ENCODE peak calls at places on chromosomes 7 and 10, in nine cellular contexts. K is left lung, O is spleen, H is OCI-LY7, S is aorta, L is heart left ventricle, N is GM23248, X is osteoblast, U is upper lobe of right lung. M is an unnamed sample. For H3K9me3, the result is how much of the 10 kb centered on the place peaks cover.

GRCh38 chr7:90797596-90797995 is 201.5 kb downstream of the CDK14 start:
- DNase-seq in O (no peak), S (no peak), U (no peak), X (no peak), N (peak), H (no peak), K (no peak), L (no peak), M (no peak)

GRCh38 chr7:2266911-2267310 is 24.9 kb downstream of the NUDT1 start:
- DNase-seq in N (peak), X (peak), U (no peak), O (no peak), L (no peak), H (no peak), K (no peak), S (no peak), M (no peak)

GRCh38 chr10:133365461-133366129 is 7.6 kb downstream of the ECHS1 start:
- DNase-seq in H (no peak), K (no peak), N (no peak), U (no peak), O (no peak), L (no peak), S (no peak), X (no peak), M (no peak)

GRCh38 chr10:119505131-119505551 is 37.4 kb downstream of the RGS10 start:
- DNase-seq in X (no peak), K (no peak), N (no peak), S (no peak), H (no peak), L (no peak), O (no peak), U (no peak), M (no peak)

GRCh38 chr10:78432582-78432981 is 398.9 kb downstream of the RPS24 start:
- DNase-seq in L (no peak), K (no peak), U (no peak), X (no peak), O (no peak), S (no peak), N (no peak), H (peak), M (no peak)

GRCh38 chr10:122703483-122704448 is 4.1 kb upstream of the C10orf120 start:
- DNase-seq in N (peak), U (peak), L (peak), K (peak), S (peak), X (peak), H (peak), O (peak), M (peak)

GRCh38 chr7:44607141-44608068 is 978 bp downstream of the OGDH start:
- DNase-seq in H (no peak), K (no peak), U (no peak), X (peak), S (no peak), O (no peak), L (no peak), N (no peak), M (no peak)

GRCh38 chr10:111506266-111507034 is 429.6 kb downstream of the ADRA2A start:
- DNase-seq in N (no peak), O (no peak), L (no peak), U (no peak), S (no peak), X (no peak), K (no peak), H (no peak), M (no peak)

GRCh38 chr10:34194259-34194658 is 620.8 kb downstream of the PARD3 start:
- DNase-seq in L (no peak), X (no peak), S (no peak), H (no peak), O (no peak), K (no peak), N (peak), U (no peak), M (no peak)

GRCh38 chr7:82444220-82445049 is 858 bp upstream of the CACNA2D1 start:
- DNase-seq in K (peak), U (peak), O (peak), N (no peak), L (no peak), S (no peak), X (peak), H (no peak), M (no peak)

GRCh38 chr7:81482600-81483186 is 287.2 kb downstream of the HGF start:
- DNase-seq in K (no peak), L (no peak), N (peak), U (no peak), O (no peak), S (no peak), X (no peak), H (peak), M (no peak)

GRCh38 chr7:9149499-9150082 is 716.2 kb downstream of the NXPH1 start:
- DNase-seq in K (no peak), L (no peak), U (no peak), H (no peak), X (no peak), N (no peak), S (no peak), O (no peak), M (no peak)

GRCh38 chr7:2477447-2478386 is 1.5 kb upstream of the GRIFIN start:
- DNase-seq in X (peak), L (peak), S (peak), H (no peak), K (peak), O (peak), N (peak), U (peak), M (no peak)

GRCh38 chr7:90007831-90008230 is 146.4 kb upstream of the STEAP1 start:
- DNase-seq in U (no peak), N (no peak), H (no peak), O (no peak), S (no peak), L (no peak), X (no peak), K (no peak), M (no peak)

GRCh38 chr7:105837765-105838241 is 38.6 kb downstream of the ATXN7L1 start:
- DNase-seq in X (no peak), H (no peak), N (no peak), S (no peak), L (no peak), U (peak), K (no peak), O (no peak), M (no peak)

GRCh38 chr10:55410415-55410885 is 609.4 kb upstream of the PCDH15 start:
- DNase-seq in S (no peak), U (no peak), N (peak), K (no peak), O (no peak), L (peak), H (no peak), X (no peak), M (peak)

GRCh38 chr10:131979821-131980270 is 1.9 kb downstream of the BNIP3 start:
- DNase-seq in U (no peak), X (peak), S (no peak), L (peak), O (peak), N (peak), K (no peak), H (no peak), M (no peak)

GRCh38 chr10:102935510-102935909 is 17.4 kb downstream of the CNNM2 start:
- DNase-seq in U (no peak), K (no peak), H (no peak), S (no peak), L (no peak), X (no peak), O (no peak), N (no peak), M (no peak)

GRCh38 chr7:135771961-135772638 is 23.5 kb upstream of the FAM180A start:
- DNase-seq in X (no peak), K (no peak), O (no peak), U (no peak), H (no peak), N (peak), L (no peak), S (no peak), M (peak)

GRCh38 chr7:113936982-113937381 is 18.2 kb upstream of the PPP1R3A start:
- DNase-seq in U (no peak), N (no peak), X (no peak), H (no peak), O (peak), S (no peak), K (no peak), L (no peak), M (no peak)

GRCh38 chr7:155580367-155580766 is 34.0 kb upstream of the CNPY1 start:
- DNase-seq in U (no peak), L (no peak), O (no peak), H (no peak), N (no peak), S (no peak), X (peak), K (no peak), M (no peak)

GRCh38 chr7:90345548-90346319 is 782 bp upstream of the GTPBP10 start:
- DNase-seq in N (peak), H (no peak), X (no peak), U (no peak), L (no peak), K (no peak), O (no peak), S (no peak), M (no peak)

GRCh38 chr10:58028597-58029366 is 238.9 kb downstream of the IPMK start:
- DNase-seq in L (no peak), H (no peak), S (no peak), K (no peak), O (no peak), N (peak), X (peak), U (no peak), M (no peak)

GRCh38 chr10:112663181-112663879 is 216.3 kb downstream of the VTI1A start:
- DNase-seq in X (peak), K (no peak), U (no peak), O (no peak), N (peak), L (no peak), H (no peak), S (no peak), M (no peak)

GRCh38 chr10:129764011-129764900 is 199.8 kb downstream of the EBF3 start:
- DNase-seq in U (peak), H (no peak), X (peak), O (peak), L (no peak), N (no peak), S (peak), K (peak), M (peak)

GRCh38 chr7:1856161-1856965 is 186.3 kb downstream of the ELFN1 start:
- DNase-seq in H (no peak), S (peak), X (peak), N (no peak), O (peak), L (peak), K (peak), U (peak), M (no peak)

GRCh38 chr10:72126184-72126871 is 38.0 kb upstream of the SPOCK2 start:
- DNase-seq in K (no peak), O (no peak), H (peak), N (peak), S (no peak), L (no peak), U (no peak), X (peak), M (no peak)

GRCh38 chr10:7130191-7130911 is 280.5 kb downstream of the SFMBT2 start:
- DNase-seq in S (no peak), U (peak), K (no peak), X (no peak), L (no peak), O (no peak), H (no peak), N (no peak), M (no peak)

GRCh38 chr10:26799342-26799741 is 61.4 kb downstream of the ABI1 start:
- DNase-seq in O (no peak), L (no peak), X (no peak), S (no peak), K (no peak), U (no peak), N (no peak), H (peak), M (no peak)

GRCh38 chr10:32144817-32145688 is 88.8 kb upstream of the KIF5B start:
- DNase-seq in O (no peak), K (no peak), X (peak), L (no peak), N (no peak), U (no peak), H (no peak), S (no peak), M (no peak)

GRCh38 chr7:1705339-1705738 is 35.3 kb downstream of the ELFN1 start:
- DNase-seq in S (peak), X (no peak), O (peak), K (peak), H (no peak), L (peak), U (peak), N (no peak), M (no peak)

GRCh38 chr10:112593023-112593422 is 146.0 kb downstream of the VTI1A start:
- DNase-seq in U (no peak), N (peak), L (no peak), X (peak), O (no peak), K (no peak), H (no peak), S (no peak), M (no peak)

GRCh38 chr10:132671171-132672154 is 114.5 kb downstream of the NKX6-2 start:
- DNase-seq in O (peak), X (peak), N (no peak), U (peak), S (peak), H (no peak), K (peak), L (peak), M (no peak)

GRCh38 chr10:18378766-18379165 is 238.5 kb downstream of the CACNB2 start:
- DNase-seq in U (no peak), O (no peak), X (no peak), L (peak), K (no peak), H (no peak), S (no peak), N (no peak), M (no peak)

DNA sequence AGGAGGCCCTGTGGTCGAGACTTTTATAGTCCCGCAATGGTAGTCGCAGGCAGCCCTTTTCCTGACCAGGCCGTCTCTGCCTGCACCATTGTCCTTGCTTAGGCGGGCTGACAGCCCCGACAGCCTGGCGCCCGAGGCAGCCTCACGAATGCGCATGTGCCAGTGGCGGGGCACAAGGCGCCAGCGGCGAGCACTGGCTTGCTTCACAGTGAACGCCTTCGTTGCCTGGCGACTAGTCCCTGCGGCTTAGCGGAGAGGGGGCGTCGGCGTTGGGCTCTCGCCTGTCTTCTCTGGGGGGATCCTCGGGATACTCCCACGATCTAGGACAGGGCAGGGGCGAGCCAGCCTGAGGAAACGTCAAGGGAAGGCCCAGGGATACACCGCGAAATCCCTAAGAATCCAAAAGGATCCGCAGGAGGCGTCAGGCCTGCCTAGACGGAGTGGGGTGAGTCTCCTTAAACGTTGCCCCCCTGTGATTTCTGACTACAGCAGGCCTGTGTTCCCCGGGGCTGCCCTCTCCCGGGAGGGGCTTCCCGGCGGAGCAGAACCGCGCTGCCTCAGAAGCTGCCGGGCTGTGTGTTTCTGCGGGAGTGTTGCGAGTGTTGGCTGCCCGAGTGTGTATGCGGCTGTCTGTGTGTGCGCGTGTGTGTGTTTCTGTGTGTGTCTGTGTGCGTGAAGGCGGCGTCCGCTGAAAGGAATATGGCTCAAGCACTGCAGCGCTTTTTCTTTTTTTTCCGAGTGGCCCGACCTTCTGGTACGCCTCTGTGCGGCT is 20.5 kb upstream of the ZNF273 start:
- DNase-seq in S (peak), O (peak), K (peak), U (peak), X (peak), H (no peak), N (peak), L (peak), M (peak)
- H3K9me3 ChIP-seq in S (under half), O (under half), K (under half), U (under half), X (under half), H (under half), N (under half), L (under half), M (under half)

GRCh38 chr7:64431838-64432237 is 118.1 kb downstream of the ZNF736 start:
- DNase-seq in N (no peak), L (no peak), U (no peak), X (no peak), H (no peak), K (no peak), O (no peak), S (no peak), M (no peak)
- H3K9me3 ChIP-seq in N (under half), L (under half), U (under half), X (under half), H (under half), K (under half), O (under half), S (under half), M (under half)

DNA sequence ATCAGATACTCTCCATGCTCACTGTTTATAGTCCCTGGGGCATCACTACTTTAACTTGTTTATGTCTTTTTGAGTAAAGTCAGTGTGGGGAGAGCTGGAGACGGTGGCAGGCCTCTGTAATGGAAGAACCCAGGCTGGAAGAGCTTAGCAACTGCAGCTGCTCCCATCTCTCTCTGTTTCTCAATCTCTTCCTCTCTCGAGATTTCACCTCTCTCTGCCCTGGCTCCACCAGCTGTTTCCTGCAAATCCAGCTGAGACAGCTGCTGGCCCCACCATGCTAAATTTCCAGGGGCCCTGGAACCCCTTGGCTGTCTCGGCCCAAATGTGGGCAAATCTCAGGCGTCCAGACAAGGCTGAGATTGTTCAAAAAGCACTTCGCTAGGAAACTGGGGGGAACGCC is 25.8 kb upstream of the SLF2 start:
- DNase-seq in K (no peak), H (no peak), X (no peak), N (no peak), L (peak), U (peak), S (no peak), O (no peak), M (no peak)
- H3K9me3 ChIP-seq in K (under half), H (under half), X (under half), N (under half), L (under half), U (under half), S (under half), O (under half), M (under half)

GRCh38 chr7:23494009-23494408 is 23.7 kb upstream of the IGF2BP3 start:
- DNase-seq in L (no peak), O (peak), X (no peak), H (no peak), N (no peak), K (no peak), U (no peak), S (no peak), M (no peak)
- H3K9me3 ChIP-seq in L (under half), O (under half), X (under half), H (under half), N (under half), K (under half), U (under half), S (under half), M (under half)

GRCh38 chr7:157884461-157885062 is 547.8 kb downstream of the DNAJB6 start:
- DNase-seq in L (no peak), H (no peak), N (no peak), X (no peak), O (peak), U (no peak), K (peak), S (no peak), M (no peak)

GRCh38 chr7:157887400-157887799 is 550.6 kb downstream of the DNAJB6 start:
- DNase-seq in N (no peak), X (peak), H (no peak), L (no peak), K (no peak), U (no peak), S (peak), O (peak), M (no peak)

GRCh38 chr7:157886261-157886660 is 549.5 kb downstream of the DNAJB6 start:
- DNase-seq in S (no peak), H (no peak), U (no peak), K (no peak), O (no peak), L (no peak), N (no peak), X (no peak), M (no peak)

GRCh38 chr7:157886711-157887110 is 549.9 kb downstream of the DNAJB6 start:
- DNase-seq in H (no peak), L (no peak), O (peak), X (peak), K (peak), U (no peak), N (no peak), S (peak), M (no peak)

GRCh38 chr7:157885140-157885539 is 548.3 kb downstream of the DNAJB6 start:
- DNase-seq in L (no peak), S (peak), X (no peak), K (peak), N (no peak), O (peak), H (no peak), U (no peak), M (no peak)
- H3K9me3 ChIP-seq in L (under half), S (under half), X (under half), K (under half), N (under half), O (under half), H (under half), U (under half), M (under half)

GRCh38 chr7:30474893-30475292 is 3.7 kb downstream of the NOD1 start:
- DNase-seq in H (no peak), S (no peak), N (peak), O (no peak), K (no peak), X (no peak), L (no peak), U (no peak), M (peak)
- H3K9me3 ChIP-seq in H (under half), S (under half), N (under half), O (under half), K (under half), X (under half), L (under half), U (under half), M (under half)

M was measured in right atrium auricular region.